ENCODE peak calls at places on chromosomes 3 and 15, in nine cellular contexts. Y is body of pancreas, D is uterus, I is stomach, Z is adrenal gland, V is endothelial cell of umbilical vein, A is HCT116, M is esophagus muscularis mucosa, O is esophagus squamous epithelium. E is an unnamed sample.

GRCh38 chr15:55868707-55869106 is 124.7 kb downstream of the NEDD4 start:
- DNase-seq in Y (no peak), D (no peak), I (no peak), Z (no peak), V (no peak), A (no peak), M (no peak), O (no peak), E (no peak)

GRCh38 chr15:89329329-89330084 is 5.1 kb downstream of the POLG start:
- DNase-seq in Y (no peak), D (no peak), I (no peak), Z (no peak), V (no peak), A (no peak), M (no peak), O (no peak), E (no peak)

GRCh38 chr3:126558336-126559071 is at the start of gene C3orf22:
- DNase-seq in Y (no peak), D (peak), I (peak), Z (peak), V (no peak), A (no peak), M (peak), O (no peak), E (no peak)

GRCh38 chr3:116020495-116020894 is 397.2 kb downstream of the GAP43 start:
- DNase-seq in Y (no peak), D (no peak), I (no peak), Z (no peak), V (no peak), A (no peak), M (no peak), O (no peak), E (no peak)

GRCh38 chr15:45201557-45202246 is 13.9 kb upstream of the SHF start:
- DNase-seq in Y (no peak), D (no peak), I (no peak), Z (no peak), V (no peak), A (no peak), M (no peak), O (no peak), E (no peak)

GRCh38 chr3:71436337-71436736 is 147.2 kb downstream of the FOXP1 start:
- DNase-seq in Y (no peak), D (no peak), I (no peak), Z (no peak), V (no peak), A (no peak), M (no peak), O (no peak), E (no peak)

GRCh38 chr3:176939022-176939817 is 258.1 kb downstream of the TBL1XR1 start:
- DNase-seq in Y (peak), D (peak), I (peak), Z (peak), V (peak), A (peak), M (no peak), O (no peak), E (peak)

GRCh38 chr15:68614621-68615035 is 35.8 kb downstream of the CORO2B start:
- DNase-seq in Y (no peak), D (no peak), I (no peak), Z (peak), V (no peak), A (no peak), M (no peak), O (no peak), E (no peak)

GRCh38 chr15:60009581-60010379 is 5.7 kb downstream of the FOXB1 start:
- DNase-seq in Y (no peak), D (no peak), I (no peak), Z (no peak), V (no peak), A (no peak), M (peak), O (no peak), E (no peak)

GRCh38 chr3:38644016-38644661 is 5.3 kb downstream of the SCN5A start:
- DNase-seq in Y (no peak), D (peak), I (peak), Z (no peak), V (no peak), A (no peak), M (no peak), O (no peak), E (no peak)

GRCh38 chr15:65949482-65949881 is 80.2 kb downstream of the RAB11A start:
- DNase-seq in Y (no peak), D (no peak), I (no peak), Z (no peak), V (no peak), A (no peak), M (no peak), O (no peak), E (no peak)

GRCh38 chr3:139491966-139492365 is 15.7 kb upstream of the RBP2 start:
- DNase-seq in Y (no peak), D (no peak), I (no peak), Z (no peak), V (no peak), A (no peak), M (no peak), O (no peak), E (no peak)

GRCh38 chr3:29430558-29430971 is 149.7 kb downstream of the RBMS3 start:
- DNase-seq in Y (no peak), D (no peak), I (no peak), Z (no peak), V (peak), A (no peak), M (no peak), O (no peak), E (peak)

GRCh38 chr15:39131605-39132004 is 449.3 kb upstream of the THBS1 start:
- DNase-seq in Y (no peak), D (no peak), I (no peak), Z (no peak), V (peak), A (no peak), M (no peak), O (no peak), E (no peak)

GRCh38 chr3:187954486-187955075 is 199.4 kb upstream of the LPP start:
- DNase-seq in Y (no peak), D (no peak), I (no peak), Z (no peak), V (no peak), A (no peak), M (no peak), O (no peak), E (peak)

GRCh38 chr3:120177907-120178306 is 83.7 kb upstream of the GSK3B start:
- DNase-seq in Y (no peak), D (no peak), I (no peak), Z (no peak), V (no peak), A (no peak), M (peak), O (no peak), E (peak)

GRCh38 chr3:185207931-185208746 is 45.7 kb downstream of the EHHADH start:
- DNase-seq in Y (no peak), D (no peak), I (no peak), Z (no peak), V (no peak), A (no peak), M (no peak), O (no peak), E (no peak)

GRCh38 chr15:65587094-65587493 is 23.8 kb downstream of the INTS14 start:
- DNase-seq in Y (no peak), D (no peak), I (no peak), Z (no peak), V (no peak), A (no peak), M (no peak), O (no peak), E (no peak)

GRCh38 chr3:60309539-60310268 is 941.5 kb downstream of the FHIT start:
- DNase-seq in Y (no peak), D (no peak), I (no peak), Z (no peak), V (no peak), A (no peak), M (no peak), O (no peak), E (no peak)

GRCh38 chr15:42608110-42608531 is 32.7 kb downstream of the STARD9 start:
- DNase-seq in Y (no peak), D (no peak), I (no peak), Z (no peak), V (peak), A (no peak), M (no peak), O (no peak), E (no peak)

GRCh38 chr3:188272481-188273372 is 118.8 kb downstream of the LPP start:
- DNase-seq in Y (no peak), D (peak), I (no peak), Z (no peak), V (peak), A (no peak), M (no peak), O (no peak), E (no peak)

GRCh38 chr3:126005951-126006350 is 37.0 kb downstream of the ROPN1B start:
- DNase-seq in Y (no peak), D (no peak), I (no peak), Z (no peak), V (no peak), A (no peak), M (no peak), O (no peak), E (peak)

GRCh38 chr15:60389261-60390077 is 8.3 kb downstream of the ANXA2 start:
- DNase-seq in Y (no peak), D (no peak), I (no peak), Z (no peak), V (no peak), A (no peak), M (no peak), O (no peak), E (no peak)

GRCh38 chr3:37646865-37647264 is 214.8 kb upstream of the CTDSPL start:
- DNase-seq in Y (no peak), D (no peak), I (no peak), Z (no peak), V (no peak), A (no peak), M (no peak), O (no peak), E (no peak)

GRCh38 chr3:10340046-10340445 is 19.1 kb upstream of the SEC13 start:
- DNase-seq in Y (no peak), D (no peak), I (no peak), Z (no peak), V (no peak), A (no peak), M (no peak), O (no peak), E (no peak)

GRCh38 chr3:45075821-45076625 is 49.9 kb downstream of the CLEC3B start:
- DNase-seq in Y (no peak), D (no peak), I (no peak), Z (no peak), V (no peak), A (no peak), M (no peak), O (no peak), E (no peak)

GRCh38 chr3:39149498-39150169 is 3.8 kb downstream of the CSRNP1 start:
- DNase-seq in Y (no peak), D (no peak), I (no peak), Z (peak), V (no peak), A (no peak), M (no peak), O (no peak), E (no peak)

GRCh38 chr15:101156509-101157159 is 95.2 kb downstream of the CHSY1 start:
- DNase-seq in Y (no peak), D (no peak), I (no peak), Z (no peak), V (no peak), A (no peak), M (no peak), O (no peak), E (no peak)

GRCh38 chr15:70797464-70797863 is 34.1 kb upstream of the UACA start:
- DNase-seq in Y (no peak), D (no peak), I (no peak), Z (no peak), V (no peak), A (no peak), M (no peak), O (no peak), E (no peak)

GRCh38 chr15:38668433-38669159 is 104.0 kb upstream of the RASGRP1 start:
- DNase-seq in Y (no peak), D (no peak), I (no peak), Z (no peak), V (no peak), A (no peak), M (no peak), O (no peak), E (no peak)

GRCh38 chr3:160929595-160929994 is 173.6 kb downstream of the PPM1L start:
- DNase-seq in Y (peak), D (no peak), I (peak), Z (peak), V (peak), A (no peak), M (no peak), O (no peak), E (no peak)

GRCh38 chr3:50587373-50587772 is 18.1 kb downstream of the HEMK1 start:
- DNase-seq in Y (no peak), D (no peak), I (no peak), Z (no peak), V (no peak), A (no peak), M (no peak), O (no peak), E (peak)

GRCh38 chr3:38039101-38039898 is at the start of gene DLEC1:
- DNase-seq in Y (peak), D (peak), I (peak), Z (peak), V (peak), A (no peak), M (peak), O (peak), E (no peak)

GRCh38 chr15:31156226-31156625 is 54.7 kb upstream of the TRPM1 start:
- DNase-seq in Y (no peak), D (no peak), I (no peak), Z (no peak), V (no peak), A (no peak), M (no peak), O (no peak), E (no peak)

GRCh38 chr15:96054029-96054428 is 276.5 kb upstream of the NR2F2 start:
- DNase-seq in Y (no peak), D (no peak), I (no peak), Z (no peak), V (no peak), A (no peak), M (peak), O (no peak), E (no peak)

GRCh38 chr15:31887246-31887645 is 143.1 kb upstream of the CHRNA7 start:
- DNase-seq in Y (no peak), D (no peak), I (no peak), Z (no peak), V (no peak), A (no peak), M (no peak), O (no peak), E (no peak)

GRCh38 chr15:42695527-42696071 is 41.3 kb downstream of the CDAN1 start:
- DNase-seq in Y (no peak), D (no peak), I (no peak), Z (peak), V (no peak), A (no peak), M (no peak), O (no peak), E (no peak)

GRCh38 chr15:63277893-63278505 is 594 bp downstream of the APH1B start:
- DNase-seq in Y (no peak), D (peak), I (no peak), Z (peak), V (peak), A (no peak), M (no peak), O (no peak), E (no peak)

GRCh38 chr15:63276342-63277043 is 912 bp upstream of the APH1B start:
- DNase-seq in Y (no peak), D (no peak), I (no peak), Z (no peak), V (no peak), A (no peak), M (no peak), O (no peak), E (no peak)

GRCh38 chr15:63274427-63274826 is 3.0 kb upstream of the APH1B start:
- DNase-seq in Y (no peak), D (no peak), I (no peak), Z (no peak), V (no peak), A (no peak), M (no peak), O (no peak), E (no peak)

GRCh38 chr15:63283126-63283525 is 5.7 kb downstream of the APH1B start:
- DNase-seq in Y (no peak), D (no peak), I (no peak), Z (no peak), V (no peak), A (no peak), M (no peak), O (no peak), E (no peak)

GRCh38 chr15:63277044-63277892 is at the start of gene APH1B:
- DNase-seq in Y (peak), D (peak), I (peak), Z (peak), V (peak), A (no peak), M (peak), O (peak), E (peak)
- TF ChIP-seq POLR2A in Y (peak), D (peak), I (no peak), Z (peak), V (peak), A (peak), M (peak), O (peak), E (peak)

GRCh38 chr15:52290800-52291199 is 4.8 kb downstream of the MYO5C start:
- DNase-seq in Y (no peak), D (no peak), I (no peak), Z (no peak), V (no peak), A (no peak), M (no peak), O (no peak), E (no peak)

GRCh38 chr15:52294881-52295420 is 653 bp downstream of the MYO5C start:
- DNase-seq in Y (no peak), D (no peak), I (no peak), Z (no peak), V (peak), A (no peak), M (no peak), O (no peak), E (no peak)

GRCh38 chr15:52291204-52291603 is 4.4 kb downstream of the MYO5C start:
- DNase-seq in Y (no peak), D (no peak), I (no peak), Z (no peak), V (no peak), A (no peak), M (no peak), O (no peak), E (no peak)

GRCh38 chr15:52292780-52293392 is 2.7 kb downstream of the MYO5C start:
- DNase-seq in Y (peak), D (no peak), I (no peak), Z (no peak), V (no peak), A (no peak), M (no peak), O (no peak), E (no peak)

GRCh38 chr15:52295421-52295991 is at the start of gene MYO5C:
- DNase-seq in Y (peak), D (peak), I (peak), Z (peak), V (peak), A (peak), M (no peak), O (no peak), E (no peak)
- TF ChIP-seq POLR2A in Y (peak), D (peak), I (no peak), Z (no peak), V (no peak), A (peak), M (no peak), O (no peak), E (no peak)

GRCh38 chr3:142723968-142724681 is at the start of gene TRPC1:
- DNase-seq in Y (peak), D (peak), I (peak), Z (peak), V (peak), A (peak), M (peak), O (peak), E (peak)
- TF ChIP-seq POLR2A in Y (peak), D (peak), I (no peak), Z (peak), V (peak), A (peak), M (peak), O (peak), E (peak)

DNA sequence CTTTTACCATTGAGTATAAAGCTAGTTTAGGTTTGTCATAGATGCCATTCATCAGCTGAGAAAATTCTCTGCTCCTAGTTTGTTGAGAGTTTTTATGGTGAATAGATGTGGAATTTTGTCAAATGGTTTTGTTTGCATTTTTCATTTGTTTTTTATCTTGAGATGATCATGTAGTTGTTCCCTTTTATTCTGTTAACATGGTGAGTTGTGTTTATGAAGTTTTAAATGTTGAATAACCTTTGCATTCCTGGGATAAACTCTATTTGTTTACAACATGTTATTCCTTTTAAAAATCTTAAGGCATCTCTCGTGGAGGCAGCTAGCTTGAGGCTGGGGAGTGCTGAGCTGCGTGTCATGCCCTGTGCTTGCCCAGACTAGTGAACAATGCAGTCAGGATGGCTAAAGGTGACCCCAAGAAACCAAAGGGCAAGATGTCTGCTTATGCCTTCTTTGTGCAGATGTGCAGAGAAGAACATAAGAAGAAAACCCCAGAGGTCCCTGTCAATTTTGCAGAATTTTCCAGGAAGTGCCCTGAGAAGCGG is 48.5 kb downstream of the ANAPC13 start:
- DNase-seq in Y (no peak), D (no peak), I (no peak), Z (no peak), V (no peak), A (no peak), M (peak), O (no peak), E (no peak)
- TF ChIP-seq POLR2A in Y (no peak), D (no peak), I (no peak), Z (no peak), V (no peak), A (no peak), M (no peak), O (no peak), E (no peak)

DNA sequence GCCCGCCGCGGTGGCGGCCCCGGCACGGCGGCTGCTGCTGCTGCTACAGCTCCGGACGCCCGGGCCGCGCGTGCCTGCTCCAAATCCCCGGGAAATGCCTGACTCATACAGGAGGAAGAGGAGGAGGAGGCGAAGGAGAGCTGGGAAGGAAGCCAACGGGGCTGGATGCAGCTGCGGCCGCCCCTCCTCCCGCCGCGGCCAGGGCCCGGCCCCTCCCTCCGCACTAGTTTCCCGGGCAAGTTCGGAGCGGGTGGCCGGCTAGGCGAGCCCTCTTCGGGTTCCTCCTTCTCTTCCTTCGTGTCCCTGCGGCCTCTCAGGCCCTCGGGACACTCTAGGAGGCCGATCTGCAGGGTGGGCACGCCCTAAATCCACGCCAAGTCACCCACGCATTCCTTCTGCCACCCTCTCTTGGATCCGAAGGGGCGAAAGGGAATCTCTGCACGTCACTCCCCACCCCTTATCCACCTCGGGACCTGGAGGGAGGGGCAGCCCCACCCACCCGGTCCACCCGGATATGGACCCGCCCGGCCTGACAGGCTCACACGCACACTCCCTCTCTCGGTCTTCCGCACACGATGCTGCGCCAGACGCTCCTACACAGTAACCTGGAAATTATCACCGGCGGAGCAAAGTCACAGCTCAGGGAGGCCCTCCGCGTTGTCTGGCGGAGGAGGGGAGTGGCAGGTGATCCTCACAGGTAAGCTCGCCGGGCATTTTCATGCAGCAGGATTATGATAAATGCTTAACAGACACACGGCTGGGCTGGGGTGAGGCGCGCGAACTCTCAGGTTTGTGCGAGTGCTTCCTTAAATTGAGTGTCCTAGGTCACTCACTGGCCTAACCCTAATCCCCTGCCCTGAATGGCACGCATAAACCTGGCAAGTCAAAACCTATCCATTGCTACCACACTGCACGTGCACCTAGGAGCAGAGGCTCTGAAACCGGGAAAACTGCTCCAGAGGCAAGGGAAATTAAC is at the start of the genes OSBPL10 and ZNF860:
- DNase-seq in Y (peak), D (peak), I (peak), Z (peak), V (peak), A (peak), M (peak), O (peak), E (peak)
- TF ChIP-seq POLR2A in Y (peak), D (peak), I (no peak), Z (peak), V (peak), A (peak), M (no peak), O (no peak), E (peak)